ENCODE peak calls at places on chromosome 15, in four cellular contexts. E is aorta; S is naive thymus-derived CD4-positive, alpha-beta T cell; D is mucosa of descending colon. K is an unnamed sample.

GRCh38 chr15:89114974-89115373 is 26.7 kb downstream of the ABHD2 start:
- DNase-seq in E (no peak), S (no peak), D (no peak), K (no peak)

GRCh38 chr15:58057559-58057958 is 8.0 kb downstream of the ALDH1A2 start:
- DNase-seq in E (no peak), S (no peak), D (no peak), K (no peak)

GRCh38 chr15:76346666-76347506 is 10.3 kb downstream of the ISL2 start:
- DNase-seq in E (no peak), S (no peak), D (no peak), K (no peak)

GRCh38 chr15:72339777-72340177 is 19.8 kb upstream of the CELF6 start:
- DNase-seq in E (no peak), S (no peak), D (no peak), K (peak; percentile 98)

GRCh38 chr15:49152552-49153337 is 2.7 kb downstream of the COPS2 start:
- DNase-seq in E (no peak), S (no peak), D (no peak), K (no peak)

GRCh38 chr15:71545223-71545760 is 265.1 kb upstream of the NR2E3 start:
- DNase-seq in E (no peak), S (no peak), D (no peak), K (no peak)

GRCh38 chr15:80450811-80451321 is 46.7 kb downstream of the ARNT2 start:
- DNase-seq in E (no peak), S (no peak), D (no peak), K (no peak)

GRCh38 chr15:90141646-90142045 is 39.4 kb upstream of the IDH2 start:
- DNase-seq in E (no peak), S (no peak), D (no peak), K (no peak)

GRCh38 chr15:45441686-45442085 is 63.3 kb upstream of the GATM start:
- DNase-seq in E (no peak), S (no peak), D (no peak), K (no peak)

GRCh38 chr15:74835312-74835823 is 7.6 kb downstream of the ULK3 start:
- DNase-seq in E (peak; percentile 84), S (no peak), D (no peak), K (no peak)

GRCh38 chr15:25543156-25543555 is 104.3 kb upstream of the UBE3A start:
- DNase-seq in E (no peak), S (no peak), D (no peak), K (peak; percentile 18)

GRCh38 chr15:89406756-89407650 is 72.4 kb upstream of the POLG start:
- DNase-seq in E (no peak), S (no peak), D (no peak), K (no peak)

GRCh38 chr15:74007820-74008371 is 13.4 kb downstream of the PML start:
- DNase-seq in E (no peak), S (no peak), D (no peak), K (no peak)

GRCh38 chr15:77964193-77964592 is 113.3 kb downstream of the TBC1D2B start:
- DNase-seq in E (no peak), S (no peak), D (no peak), K (no peak)

DNA sequence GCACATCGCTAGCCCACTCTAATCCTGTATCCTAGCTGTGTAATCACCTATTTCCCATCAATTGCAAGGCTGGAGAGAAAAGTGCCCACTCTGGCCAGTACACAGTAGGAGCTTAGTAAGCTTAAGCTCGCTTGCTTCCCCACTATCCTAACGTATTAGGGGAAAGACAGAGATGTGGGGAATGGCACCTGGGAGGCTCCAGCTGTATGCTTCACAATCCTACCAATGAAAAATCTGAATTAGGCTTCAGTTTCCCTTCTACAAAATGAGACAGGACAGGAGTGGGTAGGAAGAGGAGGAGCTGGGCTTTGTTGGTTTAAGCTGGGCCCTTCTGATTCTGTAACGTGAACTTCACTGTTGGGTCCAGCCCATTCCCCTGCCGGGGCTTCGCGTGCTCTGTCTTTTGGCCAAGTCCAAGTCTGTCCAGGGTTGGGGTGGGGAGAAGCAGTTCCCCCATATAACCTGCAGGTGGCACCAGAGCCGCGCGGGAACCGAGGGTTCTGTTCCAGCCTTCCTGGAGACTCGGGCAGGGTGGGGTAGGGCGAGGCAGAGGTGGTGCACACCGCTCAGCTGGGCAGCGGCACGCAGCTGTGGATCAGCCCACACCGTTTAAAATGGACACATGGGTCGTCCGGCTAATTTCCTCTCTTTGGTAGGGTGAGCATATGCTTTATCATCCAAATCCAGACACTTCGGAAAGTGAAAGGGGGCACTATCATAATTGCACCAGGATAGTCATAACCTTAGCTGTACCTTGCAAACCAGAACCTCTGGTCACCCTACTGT is 118.2 kb downstream of the TBC1D2B start:
- DNase-seq in E (peak; percentile 94), S (peak; percentile 54), D (peak; percentile 85), K (peak; percentile 1)
- H3K4me3 ChIP-seq in E (no peak overlapping the region), S (no peak overlapping the region), D (no peak overlapping the region), K (peak overlapping the region; percentile 29)

GRCh38 chr15:70484993-70485392 is 278.4 kb downstream of the UACA start:
- DNase-seq in E (no peak), S (no peak), D (no peak), K (no peak)

GRCh38 chr15:70486012-70486411 is 277.3 kb downstream of the UACA start:
- DNase-seq in E (no peak), S (no peak), D (no peak), K (no peak)

GRCh38 chr15:70486451-70487379 is 276.6 kb downstream of the UACA start:
- DNase-seq in E (no peak), S (no peak), D (peak; percentile 70), K (peak; percentile 84)

GRCh38 chr15:70480196-70480856 is 283.0 kb downstream of the UACA start:
- DNase-seq in E (peak; percentile 42), S (peak; percentile 17), D (no peak), K (no peak)

DNA sequence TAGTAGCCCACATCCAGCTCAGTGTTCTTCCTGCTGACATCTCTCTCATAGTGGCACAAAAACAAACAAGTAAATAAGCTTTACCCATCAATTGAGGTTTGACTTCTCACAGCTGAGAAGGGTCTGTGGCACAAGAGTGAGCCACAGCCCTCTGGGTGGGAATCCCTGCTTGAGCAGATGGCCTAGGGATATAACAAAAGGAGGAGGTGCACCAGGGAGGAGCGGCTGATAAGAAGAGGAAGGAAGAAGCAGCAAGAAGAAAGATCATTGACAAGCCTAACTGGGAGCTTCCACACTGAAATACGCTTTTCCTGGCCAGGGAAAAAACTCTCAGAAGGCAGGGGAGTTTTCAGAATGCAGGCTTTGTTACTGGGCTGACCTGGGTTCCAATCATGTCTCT is 279.8 kb downstream of the UACA start:
- DNase-seq in E (no peak), S (no peak), D (no peak), K (no peak)
- H3K4me3 ChIP-seq in E (no peak overlapping the region), S (no peak overlapping the region), D (no peak overlapping the region), K (no peak overlapping the region)

DNA sequence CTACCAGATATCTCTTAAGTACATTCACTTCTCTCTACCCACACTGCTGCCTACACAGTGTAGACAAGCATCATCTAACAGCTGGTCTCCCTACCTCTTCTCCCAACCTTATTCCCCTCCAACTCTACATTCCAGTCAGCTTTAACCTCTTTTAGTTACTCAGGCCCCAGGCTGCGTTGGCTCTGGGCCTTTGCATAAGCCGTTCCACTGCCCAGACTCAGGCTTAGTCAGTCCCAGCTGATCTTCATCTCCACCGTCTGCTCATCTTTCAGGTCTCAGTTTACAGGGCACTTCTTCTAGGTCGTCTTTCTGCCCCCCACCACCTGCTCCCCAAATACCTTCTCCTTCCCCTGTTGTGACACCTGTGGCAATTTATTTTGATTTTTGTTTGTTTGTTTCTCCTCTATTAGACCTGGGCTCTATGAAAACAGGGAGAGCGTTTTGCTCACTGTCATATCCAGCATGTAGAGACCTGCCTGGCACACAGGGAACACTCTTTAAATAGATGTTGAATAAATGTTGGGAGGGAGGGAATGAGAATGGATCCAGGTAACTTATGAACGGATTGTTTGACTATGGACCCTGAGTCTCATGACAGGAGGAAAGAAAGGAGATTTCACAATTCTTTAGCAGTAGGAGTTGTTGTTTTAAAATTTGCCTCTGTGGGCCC is 11.1 kb downstream of the SLC27A2 start:
- DNase-seq in E (no peak), S (no peak), D (no peak), K (no peak)
- H3K4me3 ChIP-seq in E (no peak overlapping the region), S (no peak overlapping the region), D (no peak overlapping the region), K (no peak overlapping the region)

GRCh38 chr15:35186346-35186745 is 101.3 kb upstream of the NANOGP8 start:
- DNase-seq in E (no peak), S (no peak), D (no peak), K (no peak)

GRCh38 chr15:35181538-35181937 is 96.4 kb upstream of the NANOGP8 start:
- DNase-seq in E (no peak), S (no peak), D (no peak), K (no peak)

GRCh38 chr15:35184646-35185045 is 99.6 kb upstream of the NANOGP8 start:
- DNase-seq in E (no peak), S (no peak), D (no peak), K (no peak)

GRCh38 chr15:35179739-35180138 is 94.6 kb upstream of the NANOGP8 start:
- DNase-seq in E (no peak), S (no peak), D (no peak), K (no peak)

DNA sequence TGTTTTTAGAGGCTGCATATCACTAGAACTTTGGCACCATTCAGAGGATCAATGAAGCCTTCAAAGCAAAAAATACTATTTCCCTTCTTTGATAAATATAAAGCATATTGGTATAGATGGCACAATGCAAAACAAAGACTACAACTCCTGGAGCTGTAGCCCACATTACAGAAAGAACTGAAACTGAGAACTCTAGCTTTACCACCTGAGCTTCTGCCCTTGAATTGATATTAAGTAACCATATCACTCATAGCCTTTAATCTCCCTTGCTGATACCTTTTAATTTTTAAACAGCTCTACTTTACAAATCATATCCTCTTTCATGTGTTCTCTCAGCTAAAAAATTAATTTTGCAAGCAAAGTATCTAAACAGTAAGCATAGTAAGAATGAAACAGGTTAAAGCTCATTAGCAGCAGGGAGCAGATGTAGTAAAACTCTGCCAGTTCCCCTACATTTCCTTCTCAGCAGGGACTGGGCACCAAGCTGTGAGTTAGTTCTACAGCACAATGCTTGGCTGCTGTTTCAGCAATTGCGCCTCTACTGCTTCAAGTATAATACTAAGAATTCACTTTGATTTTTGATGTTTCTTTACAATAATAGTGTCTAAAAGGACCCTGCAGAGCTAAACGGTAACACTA is 97.9 kb upstream of the NANOGP8 start:
- DNase-seq in E (no peak), S (no peak), D (no peak), K (no peak)
- H3K4me3 ChIP-seq in E (no peak overlapping the region), S (no peak overlapping the region), D (no peak overlapping the region), K (no peak overlapping the region)

GRCh38 chr15:60392986-60393811 is 4.6 kb downstream of the ANXA2 start:
- DNase-seq in E (peak; percentile 86), S (no peak), D (no peak), K (peak; percentile 96)

GRCh38 chr15:60390231-60390630 is 7.6 kb downstream of the ANXA2 start:
- DNase-seq in E (no peak), S (no peak), D (no peak), K (no peak)

GRCh38 chr15:60390931-60391501 is 6.8 kb downstream of the ANXA2 start:
- DNase-seq in E (no peak), S (no peak), D (no peak), K (no peak)

GRCh38 chr15:60392601-60392985 is 5.2 kb downstream of the ANXA2 start:
- DNase-seq in E (no peak), S (no peak), D (no peak), K (no peak)

DNA sequence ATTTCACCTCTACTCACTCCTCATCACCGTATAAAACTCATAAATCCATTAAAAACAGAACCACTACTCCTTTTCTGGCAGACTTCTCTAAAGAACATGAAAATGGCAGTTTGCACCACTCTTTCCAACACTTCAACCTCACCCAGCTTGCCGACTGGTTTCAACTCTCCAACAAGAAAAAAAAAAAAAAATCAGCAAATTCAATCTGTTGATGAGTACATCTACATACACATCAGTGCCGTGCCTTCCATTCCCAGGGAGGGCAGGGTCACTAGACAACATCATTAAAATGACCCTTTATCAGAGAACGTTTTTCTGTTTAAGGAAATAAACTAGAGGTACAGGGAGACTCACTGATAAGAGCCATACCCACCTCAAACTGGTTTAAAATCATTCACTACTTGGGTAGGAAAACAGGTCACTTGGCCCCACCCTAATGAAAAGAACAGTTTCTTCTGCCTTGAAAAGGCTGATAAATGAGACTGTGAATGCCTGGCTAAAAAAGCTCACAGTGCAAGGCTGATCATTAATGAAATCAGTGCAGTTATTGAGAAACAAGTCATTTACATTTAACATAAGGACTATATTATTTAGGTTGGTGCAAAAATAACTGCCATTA is 6.0 kb downstream of the ANXA2 start:
- DNase-seq in E (no peak), S (no peak), D (no peak), K (no peak)
- H3K4me3 ChIP-seq in E (no peak overlapping the region), S (no peak overlapping the region), D (no peak overlapping the region), K (peak overlapping the region; percentile 24)

K was measured in AG09309.